ENCODE peak calls at places on chromosome 3, in six cellular contexts. T is NCI-H1694 treated with DMSO at 0.1 percent for 48 hours; X is adrenal gland; J is Calu3; I is mucosa of descending colon; U is activated CD8-positive, alpha-beta memory T cell treated with anti-CD3 and anti-CD28 coated beads, Interleukin-2, amount 50 U/mL, for 4 hours. V is an unnamed sample.

GRCh38 chr3:136187868-136188267 is 8.3 kb downstream of the MSL2 start:
- DNase-seq in T (no peak), X (no peak), J (no peak), I (no peak), U (no peak), V (no peak)

GRCh38 chr3:60079076-60079475 is 1029.3 kb upstream of the CFAP20DC start:
- DNase-seq in T (no peak), X (no peak), J (no peak), I (no peak), U (no peak), V (no peak)

GRCh38 chr3:69715204-69715603 is 24.1 kb upstream of the MITF start:
- DNase-seq in T (no peak), X (no peak), J (no peak), I (no peak), U (no peak), V (no peak)

GRCh38 chr3:58141766-58142345 is 68.9 kb downstream of the DNASE1L3 start:
- DNase-seq in T (no peak), X (no peak), J (no peak), I (no peak), U (no peak), V (no peak)

GRCh38 chr3:188664795-188665194 is 507.0 kb upstream of the TPRG1 start:
- DNase-seq in T (no peak), X (no peak), J (peak; percentile 23), I (peak; percentile 18), U (no peak), V (no peak)

GRCh38 chr3:71397046-71397445 is 186.5 kb downstream of the FOXP1 start:
- DNase-seq in T (no peak), X (no peak), J (peak; percentile 37), I (peak; percentile 79), U (no peak), V (no peak)

GRCh38 chr3:174776636-174777035 is 82.5 kb upstream of the NAALADL2 start:
- DNase-seq in T (no peak), X (no peak), J (no peak), I (no peak), U (no peak), V (no peak)

GRCh38 chr3:153621988-153622387 is 460.0 kb downstream of the RAP2B start:
- DNase-seq in T (no peak), X (no peak), J (no peak), I (no peak), U (no peak), V (no peak)

GRCh38 chr3:52272831-52273230 is 5.6 kb downstream of the WDR82 start:
- DNase-seq in T (no peak), X (no peak), J (no peak), I (no peak), U (no peak), V (no peak)

GRCh38 chr3:187811580-187812250 is 66.4 kb upstream of the BCL6 start:
- DNase-seq in T (no peak), X (no peak), J (no peak), I (no peak), U (no peak), V (no peak)

GRCh38 chr3:143240921-143241320 is 121.3 kb downstream of the CHST2 start:
- DNase-seq in T (no peak), X (no peak), J (no peak), I (no peak), U (no peak), V (no peak)

GRCh38 chr3:66439666-66440344 is 61.0 kb downstream of the LRIG1 start:
- DNase-seq in T (no peak), X (no peak), J (no peak), I (no peak), U (no peak), V (no peak)

GRCh38 chr3:15979490-15979889 is 181.7 kb upstream of the ANKRD28 start:
- DNase-seq in T (peak; percentile 82), X (no peak), J (no peak), I (peak; percentile 9), U (no peak), V (no peak)

GRCh38 chr3:149199474-149199873 is 22.2 kb downstream of the CP start:
- DNase-seq in T (no peak), X (no peak), J (no peak), I (no peak), U (no peak), V (no peak)

GRCh38 chr3:134326126-134326525 is 48.1 kb downstream of the AMOTL2 start:
- DNase-seq in T (no peak), X (no peak), J (no peak), I (no peak), U (no peak), V (no peak)

GRCh38 chr3:59247402-59247841 is 197.6 kb upstream of the CFAP20DC start:
- DNase-seq in T (no peak), X (no peak), J (no peak), I (no peak), U (no peak), V (no peak)

GRCh38 chr3:141353652-141354495 is 14.4 kb upstream of the ZBTB38 start:
- DNase-seq in T (no peak), X (no peak), J (no peak), I (no peak), U (no peak), V (no peak)

GRCh38 chr3:195209083-195209835 is 61.7 kb downstream of the XXYLT1 start:
- DNase-seq in T (no peak), X (no peak), J (no peak), I (no peak), U (no peak), V (no peak)

GRCh38 chr3:71254658-71255057 is 328.9 kb downstream of the FOXP1 start:
- DNase-seq in T (no peak), X (no peak), J (no peak), I (peak; percentile 64), U (no peak), V (no peak)

GRCh38 chr3:128328546-128329458 is 137.9 kb downstream of the DNAJB8 start:
- DNase-seq in T (no peak), X (no peak), J (no peak), I (no peak), U (no peak), V (no peak)

GRCh38 chr3:7095116-7095515 is 234.2 kb downstream of the GRM7 start:
- DNase-seq in T (no peak), X (no peak), J (no peak), I (no peak), U (no peak), V (no peak)

GRCh38 chr3:110341047-110341446 is 730.6 kb upstream of the NECTIN3 start:
- DNase-seq in T (no peak), X (no peak), J (no peak), I (no peak), U (no peak), V (no peak)

GRCh38 chr3:138950006-138950644 is 3.1 kb downstream of the FOXL2NB start:
- DNase-seq in T (peak; percentile 17), X (no peak), J (peak; percentile 42), I (no peak), U (no peak), V (peak; percentile 43)

GRCh38 chr3:33437556-33438283 is 2.5 kb downstream of the UBP1 start:
- DNase-seq in T (no peak), X (no peak), J (peak; percentile 49), I (peak; percentile 29), U (no peak), V (peak; percentile 64)

GRCh38 chr3:47804571-47804970 is 1.6 kb downstream of the DHX30 start:
- DNase-seq in T (no peak), X (no peak), J (no peak), I (no peak), U (no peak), V (no peak)